ENCODE peak calls at places on chromosomes 5 and 9, in six cellular contexts. U, M, I, K, Y and P are unnamed samples.

GRCh38 chr5:113891491-113891890 is 378.0 kb downstream of the YTHDC2 start:
- DNase-seq in K (no peak), Y (no peak), M (no peak), I (no peak), U (no peak), P (no peak)

GRCh38 chr5:137146402-137146889 is 352.7 kb downstream of the SPOCK1 start:
- DNase-seq in K (peak; percentile 52), Y (peak; percentile 98), U (no peak), M (no peak), I (peak; percentile 80), P (peak; percentile 100)

GRCh38 chr5:77426670-77427069 is 65.4 kb downstream of the WDR41 start:
- DNase-seq in M (no peak), K (no peak), Y (no peak), U (no peak), I (peak; percentile 10), P (no peak)

GRCh38 chr5:171882118-171882517 is 96.5 kb downstream of the SMIM23 start:
- DNase-seq in I (no peak), U (no peak), Y (no peak), M (no peak), K (no peak), P (no peak)

GRCh38 chr9:13627502-13627901 is 348.0 kb upstream of the MPDZ start:
- DNase-seq in Y (no peak), M (no peak), I (no peak), U (no peak), K (no peak), P (no peak)

GRCh38 chr5:120532835-120533234 is 68.7 kb downstream of the PRR16 start:
- DNase-seq in M (no peak), I (no peak), U (no peak), Y (no peak), K (no peak), P (no peak)

GRCh38 chr9:122005597-122005996 is 87.5 kb downstream of the TTLL11 start:
- DNase-seq in I (no peak), U (no peak), K (no peak), Y (no peak), M (no peak), P (no peak)

GRCh38 chr5:94468531-94468930 is 149.9 kb downstream of the KIAA0825 start:
- DNase-seq in M (no peak), U (no peak), I (no peak), K (no peak), Y (no peak), P (no peak)

GRCh38 chr5:181098642-181099452 is 32.1 kb downstream of the OR2V1 start:
- DNase-seq in M (no peak), Y (no peak), U (no peak), K (no peak), I (no peak), P (no peak)

GRCh38 chr5:133319905-133320520 is 268.2 kb downstream of the HSPA4 start:
- DNase-seq in K (no peak), M (no peak), U (no peak), I (no peak), Y (no peak), P (no peak)
- TF ChIP-seq CTCF in K (no peak), M (no peak), U (no peak), I (no peak), Y (no peak), P (no peak)

GRCh38 chr5:55672477-55672911 is 39.6 kb downstream of the SLC38A9 start:
- DNase-seq in K (no peak), M (no peak), I (no peak), Y (no peak), U (no peak), P (no peak)
- H3K4me3 ChIP-seq in K (no peak overlapping the region), M (no peak overlapping the region), I (no peak overlapping the region), Y (no peak overlapping the region), U (no peak overlapping the region), P (no peak overlapping the region)

GRCh38 chr5:528625-529511 is 4.6 kb upstream of the SLC9A3 start:
- DNase-seq in Y (no peak), K (no peak), I (no peak), M (no peak), U (no peak), P (no peak)
- H3K27me3 ChIP-seq in Y (peaks cover 41% of the 10 kb centered on the region), K (peaks cover 28% of the 10 kb centered on the region), I (peaks cover 8% of the 10 kb centered on the region), M (no peaks in the 10 kb centered on the region), U (peaks cover 30% of the 10 kb centered on the region), P (peaks cover 87% of the 10 kb centered on the region)

GRCh38 chr5:80780024-80780423 is 125.2 kb upstream of the DHFR start:
- DNase-seq in M (no peak), I (no peak), U (no peak), Y (no peak), K (no peak), P (no peak)
- TF ChIP-seq CTCF in M (no peak), I (no peak), U (no peak), Y (no peak), K (no peak), P (no peak)

GRCh38 chr5:2741946-2742345 is 9.5 kb downstream of the IRX2 start:
- DNase-seq in I (no peak), U (no peak), K (no peak), Y (no peak), M (no peak), P (no peak)

GRCh38 chr5:2747372-2748179 is 3.9 kb downstream of the IRX2 start:
- DNase-seq in K (no peak), I (no peak), Y (no peak), M (no peak), U (no peak), P (no peak)

GRCh38 chr5:2742921-2743679 is 8.4 kb downstream of the IRX2 start:
- DNase-seq in I (no peak), M (no peak), K (no peak), Y (no peak), U (no peak), P (no peak)

GRCh38 chr5:2746642-2747041 is 4.8 kb downstream of the IRX2 start:
- DNase-seq in K (no peak), Y (no peak), I (no peak), U (no peak), M (no peak), P (no peak)

GRCh38 chr5:2744485-2744884 is 7.0 kb downstream of the IRX2 start:
- DNase-seq in M (no peak), Y (no peak), U (no peak), I (no peak), K (no peak), P (no peak)
- H3K4me3 ChIP-seq in M (no peak overlapping the region), Y (no peak overlapping the region), U (no peak overlapping the region), I (no peak overlapping the region), K (no peak overlapping the region), P (no peak overlapping the region)

DNA sequence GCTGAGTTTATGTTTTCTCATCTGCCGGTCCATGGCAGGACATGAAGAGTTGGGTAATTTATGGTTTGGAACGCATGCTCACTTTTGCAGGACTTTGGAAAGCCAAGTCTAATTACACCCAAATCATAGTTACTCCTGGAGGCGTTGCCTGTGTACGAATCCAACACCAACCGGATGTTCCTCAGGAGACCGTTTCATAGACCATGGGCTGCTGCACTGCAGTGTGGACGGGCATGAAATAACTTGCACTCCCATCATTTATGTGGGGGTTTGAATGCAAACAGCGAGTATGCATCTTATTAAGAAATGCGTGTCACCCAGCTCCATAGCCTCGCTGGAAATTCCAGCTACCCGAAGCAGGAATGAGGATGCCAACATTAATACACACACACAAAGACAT is 96.1 kb upstream of the IRX2 start:
- DNase-seq in K (no peak), Y (no peak), I (no peak), M (no peak), U (no peak), P (no peak)
- H3K27me3 ChIP-seq in K (no peaks in the 10 kb centered on the region), Y (no peaks in the 10 kb centered on the region), I (no peaks in the 10 kb centered on the region), M (no peaks in the 10 kb centered on the region), U (no peaks in the 10 kb centered on the region), P (no peaks in the 10 kb centered on the region)

GRCh38 chr5:132277971-132278964 is 15.9 kb upstream of the SLC22A4 start:
- DNase-seq in U (no peak), Y (no peak), K (no peak), M (no peak), I (no peak), P (no peak)

GRCh38 chr5:132283423-132284043 is 10.7 kb upstream of the SLC22A4 start:
- DNase-seq in Y (no peak), M (no peak), U (peak; percentile 67), I (no peak), K (no peak), P (no peak)

GRCh38 chr5:132280371-132281240 is 13.6 kb upstream of the SLC22A4 start:
- DNase-seq in I (no peak), K (no peak), U (no peak), M (no peak), Y (no peak), P (no peak)

GRCh38 chr5:132279801-132280200 is 14.4 kb upstream of the SLC22A4 start:
- DNase-seq in U (no peak), I (no peak), M (no peak), Y (no peak), K (no peak), P (no peak)

DNA sequence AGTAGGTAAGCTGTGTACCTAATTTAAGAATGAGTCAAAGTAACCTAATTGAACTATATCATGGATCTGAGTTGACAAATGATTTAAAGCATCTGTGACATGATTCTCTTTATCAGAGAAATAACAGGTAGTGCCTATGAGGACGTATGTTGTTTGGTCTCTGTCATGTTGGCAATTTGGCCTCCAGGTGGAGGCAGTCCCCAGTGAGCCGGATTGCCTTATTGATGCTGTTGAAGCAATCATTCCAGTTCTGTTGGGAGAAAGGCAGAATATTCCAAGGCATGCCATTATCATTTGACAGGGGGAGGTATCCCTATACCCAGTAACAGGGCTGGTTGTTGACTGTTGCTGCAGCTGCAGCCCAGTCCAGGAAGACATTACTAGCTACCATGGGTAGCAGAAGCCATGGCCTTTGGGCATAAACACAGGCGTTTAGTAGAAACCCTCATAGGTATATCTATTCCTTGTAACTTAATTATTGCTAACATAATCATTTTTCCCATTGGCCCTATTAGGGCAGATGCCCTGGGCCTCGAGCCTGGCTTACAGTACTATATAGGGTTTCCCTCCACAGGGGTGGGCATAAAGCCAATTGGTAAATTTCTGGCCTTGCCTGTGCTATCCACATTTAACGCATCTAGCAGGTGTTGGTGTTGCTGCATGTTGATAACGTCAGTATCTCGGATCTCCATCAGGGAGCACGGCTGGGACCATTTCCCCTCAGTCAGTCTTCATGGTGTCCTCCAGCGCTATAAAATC is 12.2 kb upstream of the SLC22A4 start:
- DNase-seq in M (no peak), I (no peak), U (no peak), Y (no peak), K (no peak), P (no peak)
- TF ChIP-seq CTCF in M (peak; percentile 32), I (peak; percentile 25), U (no peak), Y (no peak), K (no peak), P (no peak)

GRCh38 chr9:93500571-93501298 is 47.4 kb upstream of the FAM120AOS start:
- DNase-seq in K (no peak), U (no peak), I (no peak), M (no peak), Y (no peak), P (no peak)
- H3K4me3 ChIP-seq in K (peak overlapping the region; percentile 43), U (no peak overlapping the region), I (no peak overlapping the region), M (peak overlapping the region; percentile 24), Y (peak overlapping the region; percentile 2), P (no peak overlapping the region)